ENCODE peak calls at places on chromosomes 13 and 19, in four cellular contexts. S is A549; H is activated CD4-positive, alpha-beta memory T cell treated with anti-CD3 and anti-CD28 coated beads for 36 hours; Z is NCI-H2029. Y is an unnamed sample.

GRCh38 chr13:76708138-76708537 is 178.1 kb downstream of the KCTD12 start:
- DNase-seq in H (no peak), Z (no peak), S (no peak), Y (no peak)

GRCh38 chr19:2462635-2463421 is 6.1 kb upstream of the LMNB2 start:
- DNase-seq in S (no peak), H (no peak), Z (peak; percentile 83), Y (peak; percentile 96)

GRCh38 chr19:57642396-57643046 is 9.6 kb downstream of the ZNF211 start:
- DNase-seq in S (no peak), Z (peak; percentile 20), H (no peak), Y (no peak)

GRCh38 chr19:53057904-53058579 is 13.5 kb downstream of the ERVV-2 start:
- DNase-seq in Z (peak; percentile 75), H (peak; percentile 17), S (no peak), Y (peak; percentile 13)

GRCh38 chr19:1177322-1178114 is 3.5 kb upstream of the SBNO2 start:
- DNase-seq in H (no peak), S (peak; percentile 70), Z (no peak), Y (peak; percentile 89)

GRCh38 chr19:518292-519231 is 11.3 kb downstream of the TPGS1 start:
- DNase-seq in S (no peak), H (peak; percentile 66), Z (no peak), Y (peak; percentile 95)

GRCh38 chr13:30998548-30999140 is 66.2 kb downstream of the TEX26 start:
- DNase-seq in H (no peak), S (no peak), Z (no peak), Y (peak; percentile 34)

GRCh38 chr13:29336356-29336755 is 259.1 kb downstream of the SLC7A1 start:
- DNase-seq in Z (no peak), H (no peak), S (no peak), Y (no peak)

GRCh38 chr19:57850553-57851017 is 926 bp downstream of the ZNF587 start:
- DNase-seq in H (peak; percentile 51), S (peak; percentile 15), Z (no peak), Y (peak; percentile 55)

GRCh38 chr19:4518345-4519171 is at the start of gene PLIN4:
- DNase-seq in S (no peak), Z (no peak), H (no peak), Y (peak; percentile 28)

GRCh38 chr13:19587635-19588300 is 26.4 kb upstream of the TPTE2 start:
- DNase-seq in H (peak; percentile 30), Z (no peak), S (peak; percentile 18), Y (peak; percentile 69)

GRCh38 chr13:66313408-66313807 is 916.7 kb downstream of the PCDH9 start:
- DNase-seq in H (no peak), S (no peak), Z (no peak), Y (no peak)

GRCh38 chr19:33770107-33770506 is 26.6 kb upstream of the KCTD15 start:
- DNase-seq in S (no peak), H (no peak), Z (no peak), Y (no peak)

GRCh38 chr19:14944456-14944855 is 3.2 kb downstream of the OR7C2 start:
- DNase-seq in Z (no peak), S (no peak), H (no peak), Y (no peak)

GRCh38 chr13:42114912-42115311 is 66.5 kb downstream of the DGKH start:
- DNase-seq in Z (no peak), S (no peak), H (no peak), Y (no peak)

GRCh38 chr13:36344173-36344572 is 2.0 kb downstream of the SPART start:
- DNase-seq in Z (no peak), S (no peak), H (no peak), Y (peak; percentile 88)

GRCh38 chr19:48678201-48678600 is 5.4 kb upstream of the NTN5 start:
- DNase-seq in H (no peak), S (no peak), Z (no peak), Y (no peak)

GRCh38 chr13:30111810-30112209 is 195.5 kb downstream of the KATNAL1 start:
- DNase-seq in Z (no peak), H (peak; percentile 24), S (peak; percentile 35), Y (no peak)

GRCh38 chr13:78650725-78651083 is 8.3 kb downstream of the OBI1 start:
- DNase-seq in H (no peak), Z (no peak), S (no peak), Y (no peak)

GRCh38 chr19:29457413-29457812 is 68.4 kb upstream of the VSTM2B start:
- DNase-seq in H (no peak), S (no peak), Z (no peak), Y (no peak)

GRCh38 chr13:75749407-75749806 is 113.3 kb downstream of the LMO7 start:
- DNase-seq in S (no peak), Z (no peak), H (no peak), Y (no peak)

GRCh38 chr13:83183439-83184149 is 698.7 kb downstream of the SLITRK1 start:
- DNase-seq in H (no peak), S (no peak), Z (no peak), Y (no peak)

GRCh38 chr19:8973501-8974091 is 36.6 kb downstream of the MUC16 start:
- DNase-seq in S (no peak), H (peak; percentile 8), Z (no peak), Y (peak; percentile 2)

GRCh38 chr19:48933382-48933932 is at the start of gene DHDH:
- DNase-seq in S (peak; percentile 88), Z (peak; percentile 92), H (peak; percentile 89), Y (peak; percentile 40)